ENCODE peak calls at places on chromosomes 16 and 17, in seven cellular contexts. B is NCI-H2081; A is GM12892; F is effector CD4-positive, alpha-beta T cell; M is caudate nucleus; Y is LoVo; H is body of pancreas. Q is an unnamed sample.

GRCh38 chr17:78366109-78366848 is 6.4 kb upstream of the SOCS3 start:
- DNase-seq in B (no peak), H (no peak), A (no peak), Y (no peak), M (no peak), F (no peak), Q (no peak)

GRCh38 chr17:65485388-65486299 is 75.8 kb downstream of the AXIN2 start:
- DNase-seq in B (no peak), Y (no peak), A (no peak), M (no peak), H (no peak), F (no peak), Q (no peak)

GRCh38 chr16:30351586-30352419 is 3.3 kb downstream of the CD2BP2 start:
- DNase-seq in Y (peak; percentile 41), F (no peak), B (no peak), M (no peak), H (peak; percentile 93), A (no peak), Q (no peak)

GRCh38 chr17:42659079-42659931 is at the start of gene TUBG2:
- DNase-seq in A (peak; percentile 86), M (peak; percentile 34), Y (peak; percentile 93), B (peak; percentile 98), H (peak; percentile 89), F (peak; percentile 55), Q (peak; percentile 81)

GRCh38 chr17:4950075-4950756 is 703 bp upstream of the ENO3 start:
- DNase-seq in A (no peak), M (no peak), B (no peak), H (peak; percentile 55), F (no peak), Y (peak; percentile 46), Q (no peak)

GRCh38 chr16:70793851-70794502 is 7.0 kb downstream of the VAC14 start:
- DNase-seq in F (no peak), A (no peak), Y (no peak), B (no peak), H (no peak), M (no peak), Q (no peak)

GRCh38 chr17:39926588-39927100 is 757 bp downstream of the ORMDL3 start:
- DNase-seq in M (no peak), H (peak; percentile 55), B (no peak), F (peak; percentile 47), A (peak; percentile 53), Y (no peak), Q (peak; percentile 59)

GRCh38 chr17:41571561-41572434 is at the start of gene KRT9:
- DNase-seq in A (no peak), F (no peak), M (no peak), B (no peak), Y (no peak), H (no peak), Q (no peak)

GRCh38 chr17:51636291-51636690 is 375.9 kb downstream of the UTP18 start:
- DNase-seq in F (no peak), M (no peak), Y (no peak), B (no peak), H (no peak), A (no peak), Q (no peak)

GRCh38 chr17:78716814-78717393 is 65.2 kb downstream of the CYTH1 start:
- DNase-seq in Y (peak; percentile 39), A (no peak), F (no peak), M (peak; percentile 72), H (peak; percentile 86), B (peak; percentile 74), Q (no peak)

Q was measured in GM12891.